ENCODE peak calls at places on chromosome 22, in six cellular contexts. W, O, L, U, A and I are unnamed samples.

GRCh38 chr22:42697542-42698013 is 23.1 kb downstream of the A4GALT start:
- DNase-seq in A (peak), W (no peak), O (peak), U (peak), L (no peak), I (peak)

GRCh38 chr22:46300491-46300890 is 3.8 kb downstream of the GTSE1 start:
- DNase-seq in U (no peak), O (no peak), L (no peak), A (no peak), W (no peak), I (no peak)

GRCh38 chr22:42950281-42950680 is 64.7 kb downstream of the PACSIN2 start:
- DNase-seq in U (no peak), O (no peak), A (no peak), W (no peak), L (no peak), I (no peak)

GRCh38 chr22:38088723-38089473 is 4.9 kb upstream of the SLC16A8 start:
- DNase-seq in A (no peak), L (peak), U (no peak), O (no peak), W (no peak), I (no peak)

GRCh38 chr22:17845790-17846189 is 71.5 kb upstream of the BID start:
- DNase-seq in O (no peak), L (no peak), W (peak), A (no peak), U (no peak), I (no peak)

GRCh38 chr22:50403701-50404101 is 60.6 kb downstream of the PPP6R2 start:
- DNase-seq in W (peak), A (no peak), U (peak), O (no peak), L (peak), I (no peak)

GRCh38 chr22:39954584-39955055 is 5.6 kb upstream of the TMA7B start:
- DNase-seq in A (peak), L (no peak), U (no peak), O (peak), W (no peak), I (peak)

GRCh38 chr22:50567721-50568252 is 5.1 kb upstream of the SYCE3 start:
- DNase-seq in U (no peak), O (no peak), W (no peak), A (no peak), L (no peak), I (no peak)

GRCh38 chr22:45870011-45870410 is 107.0 kb downstream of the WNT7B start:
- DNase-seq in A (no peak), O (no peak), U (no peak), L (no peak), W (no peak), I (no peak)

GRCh38 chr22:23542933-23543332 is 37.2 kb downstream of the IGLL1 start:
- DNase-seq in W (no peak), L (no peak), O (peak), A (peak), U (no peak), I (no peak)

GRCh38 chr22:23804781-23805291 is 18.1 kb downstream of the SMARCB1 start:
- DNase-seq in O (no peak), A (peak), W (no peak), L (no peak), U (no peak), I (no peak)

GRCh38 chr22:44685384-44686056 is 16.5 kb upstream of the PRR5 start:
- DNase-seq in A (no peak), W (peak), O (peak), U (peak), L (no peak), I (peak)

GRCh38 chr22:35842954-35843353 is 125.3 kb downstream of the APOL5 start:
- DNase-seq in U (peak), O (peak), W (peak), L (no peak), A (no peak), I (peak)

GRCh38 chr22:44248926-44249325 is 63.8 kb downstream of the SHISAL1 start:
- DNase-seq in U (no peak), A (no peak), W (no peak), L (no peak), O (no peak), I (no peak)

GRCh38 chr22:33853200-33854097 is 66.8 kb downstream of the LARGE1 start:
- DNase-seq in A (no peak), W (no peak), L (peak), O (peak), U (peak), I (peak)

GRCh38 chr22:39092111-39092867 is 4.8 kb upstream of the APOBEC3H start:
- DNase-seq in O (no peak), U (no peak), L (no peak), A (no peak), W (no peak), I (no peak)

GRCh38 chr22:29756341-29756740 is 10.5 kb downstream of the ZMAT5 start:
- DNase-seq in A (no peak), L (no peak), O (no peak), W (no peak), U (no peak), I (no peak)

GRCh38 chr22:39559456-39560105 is 11.0 kb upstream of the CACNA1I start:
- DNase-seq in A (no peak), L (no peak), O (no peak), U (peak), W (peak), I (peak)

GRCh38 chr22:39625554-39626537 is 55.3 kb downstream of the CACNA1I start:
- DNase-seq in A (no peak), O (no peak), U (no peak), W (no peak), L (peak), I (no peak)

GRCh38 chr22:50674127-50674493 is 1.5 kb downstream of the SHANK3 start:
- DNase-seq in U (no peak), A (no peak), W (no peak), O (no peak), L (peak), I (no peak)

GRCh38 chr22:38177926-38178604 is 3.6 kb downstream of the PLA2G6 start:
- DNase-seq in O (peak), L (no peak), A (peak), U (peak), W (peak), I (peak)

GRCh38 chr22:49350441-49351121 is 477.1 kb downstream of the BRD1 start:
- DNase-seq in O (no peak), W (no peak), U (no peak), A (no peak), L (no peak), I (no peak)

GRCh38 chr22:49601614-49602321 is 225.9 kb downstream of the BRD1 start:
- DNase-seq in O (no peak), L (no peak), W (no peak), A (no peak), U (no peak), I (no peak)

GRCh38 chr22:32501797-32502290 is 27.2 kb downstream of the FBXO7 start:
- DNase-seq in L (no peak), O (no peak), A (no peak), W (no peak), U (no peak), I (no peak)

GRCh38 chr22:45968751-45969413 is 8.1 kb downstream of the WNT7B start:
- DNase-seq in L (no peak), W (no peak), O (peak), A (no peak), U (no peak), I (peak)

GRCh38 chr22:23163665-23164064 is 16.6 kb upstream of the BCR start:
- DNase-seq in A (no peak), W (no peak), U (peak), O (peak), L (no peak), I (no peak)

GRCh38 chr22:17823226-17823625 is 49.0 kb upstream of the BID start:
- DNase-seq in A (no peak), W (no peak), O (no peak), U (no peak), L (no peak), I (no peak)

GRCh38 chr22:25449781-25450317 is 114.6 kb upstream of the GRK3 start:
- DNase-seq in L (no peak), A (no peak), U (no peak), O (no peak), W (no peak), I (no peak)

GRCh38 chr22:44363214-44363979 is 50.6 kb upstream of the SHISAL1 start:
- DNase-seq in O (peak), A (peak), W (peak), L (peak), U (peak), I (peak)

GRCh38 chr22:50684986-50685385 is 12.4 kb downstream of the SHANK3 start:
- DNase-seq in U (no peak), O (no peak), L (no peak), A (no peak), W (peak), I (no peak)

GRCh38 chr22:32697331-32697995 is 104.0 kb upstream of the TIMP3 start:
- DNase-seq in L (no peak), U (no peak), O (peak), W (no peak), A (no peak), I (no peak)

GRCh38 chr22:33986954-33987353 is 66.7 kb upstream of the LARGE1 start:
- DNase-seq in A (no peak), O (no peak), L (no peak), W (no peak), U (no peak), I (no peak)

GRCh38 chr22:50506611-50507420 is 686 bp downstream of the LMF2 start:
- DNase-seq in A (no peak), L (peak), W (no peak), O (peak), U (peak), I (no peak)

GRCh38 chr22:39446239-39446721 is 10.5 kb upstream of the MGAT3 start:
- DNase-seq in L (peak), A (no peak), U (no peak), W (no peak), O (no peak), I (no peak)

GRCh38 chr22:27628891-27629631 is 172.5 kb downstream of the MN1 start:
- DNase-seq in L (no peak), W (no peak), O (no peak), U (no peak), A (no peak), I (peak)

GRCh38 chr22:46111645-46112306 is 38.5 kb upstream of the PPARA start:
- DNase-seq in A (no peak), O (no peak), L (no peak), W (peak), U (peak), I (no peak)

GRCh38 chr22:37957232-37957631 is 3.7 kb downstream of the POLR2F start:
- DNase-seq in O (no peak), W (no peak), A (no peak), L (no peak), U (no peak), I (no peak)

GRCh38 chr22:24693359-24693758 is 81.2 kb downstream of the PIWIL3 start:
- DNase-seq in O (no peak), W (no peak), A (no peak), U (no peak), L (no peak), I (no peak)

GRCh38 chr22:47450876-47451475 is 688.5 kb downstream of the TBC1D22A start:
- DNase-seq in L (no peak), W (no peak), O (no peak), A (no peak), U (no peak), I (no peak)

GRCh38 chr22:47446821-47447810 is 684.7 kb downstream of the TBC1D22A start:
- DNase-seq in W (no peak), O (no peak), L (no peak), A (no peak), U (no peak), I (no peak)

GRCh38 chr22:47448231-47449035 is 686.0 kb downstream of the TBC1D22A start:
- DNase-seq in A (no peak), U (no peak), W (no peak), O (no peak), L (no peak), I (no peak)

GRCh38 chr22:47452184-47452583 is 689.7 kb downstream of the TBC1D22A start:
- DNase-seq in A (no peak), L (no peak), O (peak), W (no peak), U (no peak), I (no peak)

DNA sequence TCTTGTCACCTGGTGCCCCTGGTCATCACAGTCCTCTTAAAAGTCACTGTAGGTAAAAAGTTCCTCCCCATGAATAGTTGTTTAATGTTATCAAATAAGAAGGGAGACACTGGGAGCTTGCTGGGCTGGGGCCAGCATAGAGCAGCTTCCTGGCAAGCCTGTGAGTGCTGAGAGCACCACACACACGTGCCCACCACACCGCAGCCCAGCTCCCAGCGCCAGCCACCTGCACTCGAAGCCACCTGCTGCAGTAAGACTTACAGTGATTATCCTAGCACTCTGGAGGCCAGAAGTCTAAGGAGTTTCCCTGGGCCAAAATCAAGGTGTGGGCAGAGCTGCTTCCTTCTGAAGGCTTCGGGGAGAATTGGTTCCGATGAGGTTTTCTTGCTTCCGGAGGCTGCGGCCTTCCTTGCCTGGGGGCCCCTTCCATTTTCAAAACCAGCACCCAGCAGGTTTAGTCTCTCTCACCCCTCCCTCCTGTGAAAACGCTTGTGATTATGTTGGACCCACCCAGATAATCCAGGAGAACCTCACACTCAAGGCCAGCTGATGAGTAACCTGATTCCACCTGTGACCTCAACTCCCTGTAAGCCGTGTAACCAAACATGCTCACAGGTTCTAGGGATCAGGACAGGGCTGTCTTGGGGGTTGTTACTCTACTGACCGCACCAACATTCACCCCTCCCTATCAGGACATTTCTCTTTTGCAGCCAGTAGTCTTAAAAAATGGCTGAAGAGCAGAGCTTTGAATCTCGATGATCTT is 687.2 kb downstream of the TBC1D22A start:
- DNase-seq in O (no peak), U (no peak), A (no peak), W (no peak), L (no peak), I (no peak)
- TF ChIP-seq CTCF in O (no peak), U (no peak), A (no peak), W (no peak), L (no peak), I (no peak)

DNA sequence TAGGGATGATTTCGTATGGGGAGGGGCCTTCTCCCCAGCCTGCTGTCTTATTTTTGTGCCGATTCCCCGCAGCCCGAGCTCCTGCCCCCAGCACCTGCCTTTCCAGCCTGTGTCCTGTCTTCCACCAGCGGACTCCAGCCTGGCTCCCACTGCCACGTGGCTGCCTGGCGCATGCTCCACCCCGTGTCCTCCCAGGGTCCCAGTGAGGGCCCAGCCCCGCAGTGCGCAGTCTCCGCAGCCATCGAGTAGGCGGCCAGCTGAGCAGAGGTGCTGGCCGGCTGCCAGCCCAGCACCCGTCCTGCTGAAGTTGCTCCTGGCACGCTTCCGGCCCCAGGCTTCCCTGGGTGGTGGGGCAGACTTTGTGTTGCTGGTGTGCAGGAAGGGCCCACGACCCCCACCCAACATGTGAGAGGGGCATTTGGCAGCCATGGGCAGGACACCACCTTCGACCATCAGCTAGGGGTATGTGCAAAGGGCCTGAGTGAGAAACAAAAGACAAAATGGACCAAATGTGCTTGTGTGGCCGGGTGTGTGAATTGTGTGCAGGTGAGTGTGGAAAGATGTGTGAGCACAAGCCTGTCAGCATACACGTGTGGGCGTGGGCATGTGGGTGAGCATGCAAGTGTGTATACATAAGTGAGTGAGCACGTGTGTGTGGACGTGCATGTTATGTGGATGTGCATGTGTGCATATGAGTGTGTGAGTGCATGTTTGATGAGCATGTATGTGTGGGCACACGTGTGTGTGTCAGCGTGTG is 55.9 kb downstream of the RTN4R start:
- DNase-seq in U (peak), A (no peak), W (peak), O (peak), L (peak), I (peak)
- TF ChIP-seq CTCF in U (no peak), A (no peak), W (no peak), O (no peak), L (no peak), I (no peak)

GRCh38 chr22:28743852-28744251 is 2.0 kb downstream of the HSCB start:
- DNase-seq in U (no peak), O (no peak), W (no peak), L (no peak), A (no peak), I (no peak)

GRCh38 chr22:28742562-28742962 is 723 bp downstream of the HSCB start:
- DNase-seq in O (no peak), L (no peak), A (no peak), U (no peak), W (no peak), I (no peak)

GRCh38 chr22:28741200-28741757 is 341 bp downstream of the CHEK2 start:
- DNase-seq in A (no peak), U (no peak), L (no peak), O (no peak), W (no peak), I (no peak)

GRCh38 chr22:28736296-28737155 is 5.1 kb downstream of the CHEK2 start:
- DNase-seq in U (no peak), O (no peak), L (no peak), A (no peak), W (no peak), I (no peak)

GRCh38 chr22:28741758-28742561 is at the start of the genes CHEK2 and HSCB:
- DNase-seq in A (peak), O (peak), W (peak), L (peak), U (peak), I (peak)
- TF ChIP-seq CTCF in A (no peak), O (no peak), W (peak), L (no peak), U (peak), I (no peak)

DNA sequence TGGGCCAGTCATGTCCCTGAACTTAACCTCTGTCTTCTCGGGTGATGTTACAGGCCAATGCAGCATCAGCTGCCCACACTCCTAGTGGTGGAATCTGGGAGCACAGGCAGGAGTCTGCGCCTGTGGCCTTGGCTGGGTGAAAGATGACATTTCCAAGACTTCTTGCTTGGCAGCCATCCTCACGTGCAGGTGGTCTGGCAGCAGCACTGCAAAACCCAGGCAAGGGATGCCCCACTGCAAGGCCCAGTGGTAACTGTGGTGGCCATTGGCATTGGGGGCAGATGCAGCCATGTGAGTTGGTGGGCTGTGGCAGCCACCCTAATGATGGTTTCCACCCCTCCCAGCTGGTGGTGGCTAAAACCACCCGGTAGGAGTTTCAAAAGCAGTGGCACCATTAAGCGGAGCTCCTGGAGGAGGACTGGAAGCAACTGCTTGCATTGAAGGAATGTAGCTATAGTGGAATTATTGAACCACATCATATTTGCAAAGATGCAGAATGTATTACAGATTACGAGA is 120.5 kb upstream of the TOP3B start:
- DNase-seq in U (no peak), A (no peak), O (peak), L (no peak), W (peak), I (no peak)
- TF ChIP-seq CTCF in U (no peak), A (peak), O (peak), L (no peak), W (peak), I (peak)

GRCh38 chr22:41231369-41231768 is 9.4 kb downstream of the CHADL start:
- DNase-seq in U (no peak), O (no peak), L (no peak), A (no peak), W (no peak), I (no peak)
- TF ChIP-seq CTCF in U (no peak), O (no peak), L (no peak), A (no peak), W (no peak), I (no peak)

GRCh38 chr22:31104869-31105268 is 2.5 kb downstream of the SELENOM start:
- DNase-seq in W (no peak), L (peak), A (no peak), U (no peak), O (no peak), I (no peak)
- TF ChIP-seq CTCF in W (no peak), L (no peak), A (peak), U (no peak), O (no peak), I (no peak)